ENCODE peak calls at places on chromosomes 13 and 19, in six cellular contexts. X is non-pigmented ciliary epithelial cell; D is amniotic stem cell; G is stimulated activated CD4-positive, alpha-beta T cell treated with anti-CD3 and anti-CD28 coated beads, Interleukin-2, amount 100 ng/mL, for 24 hours; K is thoracic aorta; N is colonic mucosa. P is an unnamed sample.
A peak's percentile ranks its signal among the peaks of the same experiment; 100 is the strongest.

GRCh38 chr19:9645466-9645865 is 24.4 kb upstream of the ZNF561 start:
- DNase-seq in X (no peak), D (no peak), G (no peak), K (no peak), N (no peak), P (peak; percentile 11)

GRCh38 chr13:94617389-94618000 is 15.8 kb downstream of the GPR180 start:
- DNase-seq in X (no peak), D (no peak), G (peak; percentile 48), K (no peak), N (no peak), P (peak; percentile 47)

GRCh38 chr19:16516923-16517610 is 20.9 kb downstream of the C19orf44 start:
- DNase-seq in X (no peak), D (no peak), G (no peak), K (no peak), N (no peak), P (no peak)

GRCh38 chr13:96089749-96090239 is at the start of gene HS6ST3:
- DNase-seq in X (no peak), D (no peak), G (no peak), K (no peak), N (no peak), P (peak; percentile 50)

GRCh38 chr19:18233224-18233825 is 7.1 kb upstream of the PDE4C start:
- DNase-seq in X (no peak), D (no peak), G (peak; percentile 59), K (no peak), N (peak; percentile 52), P (peak; percentile 59)

GRCh38 chr19:1229056-1229607 is 8.7 kb downstream of the CBARP start:
- DNase-seq in X (no peak), D (no peak), G (no peak), K (no peak), N (no peak), P (no peak)

GRCh38 chr19:42386974-42387707 is 3.0 kb downstream of the CNFN start:
- DNase-seq in X (no peak), D (no peak), G (peak; percentile 70), K (no peak), N (peak; percentile 87), P (peak; percentile 92)

GRCh38 chr19:41697198-41697855 is 9.3 kb upstream of the CEACAM7 start:
- DNase-seq in X (no peak), D (no peak), G (peak; percentile 6), K (no peak), N (peak; percentile 16), P (peak; percentile 31)

GRCh38 chr19:15463865-15464371 is 426 bp downstream of the RASAL3 start:
- DNase-seq in X (no peak), D (no peak), G (peak; percentile 77), K (no peak), N (peak; percentile 34), P (no peak)

GRCh38 chr19:2962018-2962670 is 15.2 kb upstream of the TLE6 start:
- DNase-seq in X (no peak), D (peak; percentile 62), G (peak; percentile 55), K (no peak), N (peak; percentile 72), P (peak; percentile 79)

GRCh38 chr19:34135401-34135800 is 36.9 kb upstream of the LSM14A start:
- DNase-seq in X (no peak), D (no peak), G (no peak), K (no peak), N (no peak), P (no peak)

GRCh38 chr19:33472696-33473624 is 48.6 kb downstream of the PEPD start:
- DNase-seq in X (peak; percentile 99), D (peak; percentile 48), G (peak; percentile 5), K (no peak), N (no peak), P (no peak)

GRCh38 chr13:60134376-60134775 is 29.4 kb downstream of the DIAPH3 start:
- DNase-seq in X (no peak), D (no peak), G (no peak), K (no peak), N (no peak), P (no peak)

GRCh38 chr13:40666058-40666904 is at the start of gene FOXO1:
- DNase-seq in X (no peak), D (peak; percentile 44), G (peak; percentile 89), K (peak; percentile 46), N (peak; percentile 88), P (peak; percentile 97)

GRCh38 chr13:91988331-91988730 is 589.9 kb downstream of the GPC5 start:
- DNase-seq in X (no peak), D (no peak), G (no peak), K (no peak), N (no peak), P (no peak)

GRCh38 chr19:2809387-2810140 is 10.1 kb upstream of the ZNF554 start:
- DNase-seq in X (no peak), D (no peak), G (no peak), K (no peak), N (no peak), P (no peak)

GRCh38 chr19:33500991-33501390 is 20.6 kb downstream of the PEPD start:
- DNase-seq in X (no peak), D (no peak), G (no peak), K (no peak), N (no peak), P (no peak)

GRCh38 chr19:3055741-3056453 is 6.4 kb downstream of the TLE5 start:
- DNase-seq in X (no peak), D (no peak), G (no peak), K (no peak), N (peak; percentile 91), P (no peak)

GRCh38 chr19:3175761-3176714 is 2.5 kb upstream of the S1PR4 start:
- DNase-seq in X (no peak), D (peak; percentile 56), G (no peak), K (no peak), N (peak; percentile 89), P (no peak)

P was measured in Caco-2.